ENCODE peak calls at places on chromosomes 12 and 14, in nine cellular contexts. One of them, this sample, is unnamed.

GRCh38 chr12:121713257-121714155 is 954 bp downstream of the TMEM120B start:
- DNase-seq in lower lobe of right lung: no peak
- DNase-seq in fibroblast of lung: peak
- DNase-seq in lung: no peak
- DNase-seq in IMR-90: peak
- DNase-seq in GM23248: peak
- DNase-seq in ovary: peak
- DNase-seq in endodermal cell: no peak
- DNase-seq in CD8-positive, alpha-beta T cell: no peak
- DNase-seq in this sample: no peak

GRCh38 chr14:93994919-93995682 is 2.0 kb upstream of the CCDC197 start:
- DNase-seq in fibroblast of lung: peak
- DNase-seq in ovary: no peak
- DNase-seq in CD8-positive, alpha-beta T cell: peak
- DNase-seq in lung: peak
- DNase-seq in IMR-90: peak
- DNase-seq in lower lobe of right lung: no peak
- DNase-seq in endodermal cell: peak
- DNase-seq in GM23248: peak
- DNase-seq in this sample: peak

GRCh38 chr12:92070864-92071445 is 74.7 kb downstream of the BTG1 start:
- DNase-seq in endodermal cell: no peak
- DNase-seq in ovary: no peak
- DNase-seq in IMR-90: peak
- DNase-seq in lung: no peak
- DNase-seq in GM23248: no peak
- DNase-seq in CD8-positive, alpha-beta T cell: no peak
- DNase-seq in fibroblast of lung: peak
- DNase-seq in lower lobe of right lung: no peak
- DNase-seq in this sample: no peak

GRCh38 chr14:20632831-20633771 is 8.4 kb downstream of the OR6S1 start:
- DNase-seq in ovary: no peak
- DNase-seq in GM23248: peak
- DNase-seq in fibroblast of lung: peak
- DNase-seq in lower lobe of right lung: no peak
- DNase-seq in endodermal cell: peak
- DNase-seq in CD8-positive, alpha-beta T cell: peak
- DNase-seq in IMR-90: peak
- DNase-seq in lung: peak
- DNase-seq in this sample: no peak

GRCh38 chr12:120940799-120941198 is 36.6 kb upstream of the SPPL3 start:
- DNase-seq in CD8-positive, alpha-beta T cell: no peak
- DNase-seq in endodermal cell: no peak
- DNase-seq in IMR-90: peak
- DNase-seq in lung: no peak
- DNase-seq in lower lobe of right lung: no peak
- DNase-seq in fibroblast of lung: peak
- DNase-seq in GM23248: peak
- DNase-seq in ovary: no peak
- DNase-seq in this sample: no peak

GRCh38 chr14:82075566-82075965 is 541.9 kb upstream of the SEL1L start:
- DNase-seq in ovary: peak
- DNase-seq in IMR-90: no peak
- DNase-seq in CD8-positive, alpha-beta T cell: no peak
- DNase-seq in fibroblast of lung: no peak
- DNase-seq in lower lobe of right lung: no peak
- DNase-seq in GM23248: peak
- DNase-seq in endodermal cell: peak
- DNase-seq in lung: no peak
- DNase-seq in this sample: peak

GRCh38 chr12:128682542-128683315 is 141.0 kb downstream of the SLC15A4 start:
- DNase-seq in IMR-90: no peak
- DNase-seq in GM23248: no peak
- DNase-seq in ovary: no peak
- DNase-seq in CD8-positive, alpha-beta T cell: no peak
- DNase-seq in endodermal cell: no peak
- DNase-seq in lung: no peak
- DNase-seq in fibroblast of lung: no peak
- DNase-seq in lower lobe of right lung: no peak
- DNase-seq in this sample: no peak

GRCh38 chr12:39375206-39375808 is 67.6 kb downstream of the KIF21A start:
- DNase-seq in ovary: no peak
- DNase-seq in endodermal cell: peak
- DNase-seq in IMR-90: no peak
- DNase-seq in fibroblast of lung: no peak
- DNase-seq in lower lobe of right lung: no peak
- DNase-seq in lung: no peak
- DNase-seq in CD8-positive, alpha-beta T cell: no peak
- DNase-seq in GM23248: no peak
- DNase-seq in this sample: no peak

GRCh38 chr12:52156757-52157565 is 34.9 kb downstream of the KRT80 start:
- DNase-seq in fibroblast of lung: peak
- DNase-seq in IMR-90: peak
- DNase-seq in CD8-positive, alpha-beta T cell: peak
- DNase-seq in endodermal cell: peak
- DNase-seq in GM23248: peak
- DNase-seq in lower lobe of right lung: peak
- DNase-seq in lung: peak
- DNase-seq in ovary: peak
- DNase-seq in this sample: peak

GRCh38 chr12:120015313-120015712 is 26.3 kb downstream of the BICDL1 start:
- DNase-seq in endodermal cell: no peak
- DNase-seq in lower lobe of right lung: no peak
- DNase-seq in ovary: no peak
- DNase-seq in IMR-90: no peak
- DNase-seq in GM23248: no peak
- DNase-seq in CD8-positive, alpha-beta T cell: peak
- DNase-seq in lung: no peak
- DNase-seq in fibroblast of lung: no peak
- DNase-seq in this sample: no peak

GRCh38 chr14:42214981-42215491 is 608.4 kb downstream of the LRFN5 start:
- DNase-seq in endodermal cell: no peak
- DNase-seq in fibroblast of lung: peak
- DNase-seq in ovary: no peak
- DNase-seq in lung: no peak
- DNase-seq in lower lobe of right lung: no peak
- DNase-seq in IMR-90: peak
- DNase-seq in CD8-positive, alpha-beta T cell: no peak
- DNase-seq in GM23248: peak
- DNase-seq in this sample: no peak

GRCh38 chr12:119652665-119653064 is 15.3 kb upstream of the PRKAB1 start:
- DNase-seq in IMR-90: no peak
- DNase-seq in fibroblast of lung: no peak
- DNase-seq in GM23248: no peak
- DNase-seq in lung: no peak
- DNase-seq in ovary: no peak
- DNase-seq in lower lobe of right lung: no peak
- DNase-seq in CD8-positive, alpha-beta T cell: no peak
- DNase-seq in endodermal cell: no peak
- DNase-seq in this sample: no peak

GRCh38 chr12:22544038-22544979 is at the start of gene C2CD5:
- DNase-seq in fibroblast of lung: peak
- DNase-seq in endodermal cell: peak
- DNase-seq in GM23248: peak
- DNase-seq in CD8-positive, alpha-beta T cell: peak
- DNase-seq in ovary: peak
- DNase-seq in lung: peak
- DNase-seq in IMR-90: peak
- DNase-seq in lower lobe of right lung: peak
- DNase-seq in this sample: peak

GRCh38 chr12:108653082-108653516 is 19.4 kb upstream of the SELPLG start:
- DNase-seq in endodermal cell: peak
- DNase-seq in IMR-90: no peak
- DNase-seq in lower lobe of right lung: no peak
- DNase-seq in lung: no peak
- DNase-seq in CD8-positive, alpha-beta T cell: no peak
- DNase-seq in ovary: no peak
- DNase-seq in GM23248: peak
- DNase-seq in fibroblast of lung: no peak
- DNase-seq in this sample: no peak

GRCh38 chr12:124928912-124929530 is 14.6 kb upstream of the UBC start:
- DNase-seq in lower lobe of right lung: no peak
- DNase-seq in fibroblast of lung: no peak
- DNase-seq in lung: no peak
- DNase-seq in GM23248: no peak
- DNase-seq in ovary: no peak
- DNase-seq in endodermal cell: peak
- DNase-seq in CD8-positive, alpha-beta T cell: no peak
- DNase-seq in IMR-90: no peak
- DNase-seq in this sample: peak
- H3K27ac ChIP-seq in lower lobe of right lung: peak
- H3K27ac ChIP-seq in fibroblast of lung: peak
- H3K27ac ChIP-seq in lung: peak
- H3K27ac ChIP-seq in GM23248: no peak
- H3K27ac ChIP-seq in ovary: no peak
- H3K27ac ChIP-seq in endodermal cell: no peak
- H3K27ac ChIP-seq in CD8-positive, alpha-beta T cell: no peak
- H3K27ac ChIP-seq in IMR-90: no peak
- H3K27ac ChIP-seq in this sample: no peak

DNA sequence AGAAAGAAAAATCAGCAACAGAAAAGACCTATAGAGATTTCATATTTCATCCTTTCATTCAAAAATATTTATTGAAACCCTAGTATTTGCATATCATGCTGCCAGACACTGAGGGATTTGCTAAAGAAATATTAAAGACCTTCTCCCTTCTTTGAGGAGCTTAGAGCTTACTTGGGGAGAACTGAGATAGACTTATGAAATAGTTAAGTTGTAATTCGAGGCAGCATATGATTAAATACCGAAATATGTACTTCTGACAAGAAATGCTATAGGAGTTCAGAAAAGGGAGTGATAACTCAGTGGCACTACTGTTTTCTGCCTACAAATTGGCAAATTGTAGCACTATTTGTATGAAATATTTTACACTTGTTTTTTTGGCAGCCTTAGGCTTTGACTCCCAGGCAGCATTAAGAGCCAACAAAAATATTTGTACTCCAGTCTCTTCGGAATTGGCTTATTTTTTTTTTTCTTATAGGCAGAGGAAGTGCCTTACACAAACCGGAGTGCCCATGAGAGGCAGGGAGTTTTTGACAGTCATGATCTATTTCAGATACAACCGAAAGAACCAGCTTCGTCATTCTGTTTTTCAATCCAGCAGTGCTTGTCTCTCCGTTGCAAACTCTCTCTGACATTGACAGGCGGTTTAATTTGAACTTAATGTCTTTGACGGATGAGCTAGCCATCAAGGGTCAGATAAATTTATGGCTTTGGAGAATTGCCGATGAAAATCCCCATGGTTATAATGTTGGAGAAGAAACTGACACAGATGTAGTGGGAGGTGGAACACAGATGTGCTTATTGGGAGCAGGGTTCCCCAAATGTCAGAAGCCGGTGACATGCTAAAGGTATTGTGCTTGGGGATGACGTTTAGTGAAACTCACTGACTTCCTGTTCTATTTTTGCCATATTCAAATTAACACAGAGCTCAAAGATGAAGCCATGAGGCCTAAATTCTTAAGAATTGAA is 59.4 kb downstream of the PLXNC1 start:
- DNase-seq in IMR-90: no peak
- DNase-seq in GM23248: no peak
- DNase-seq in lung: no peak
- DNase-seq in CD8-positive, alpha-beta T cell: peak
- DNase-seq in fibroblast of lung: peak
- DNase-seq in lower lobe of right lung: no peak
- DNase-seq in endodermal cell: peak
- DNase-seq in ovary: no peak
- DNase-seq in this sample: no peak
- H3K27ac ChIP-seq in IMR-90: no peak
- H3K27ac ChIP-seq in GM23248: no peak
- H3K27ac ChIP-seq in lung: no peak
- H3K27ac ChIP-seq in CD8-positive, alpha-beta T cell: peak
- H3K27ac ChIP-seq in fibroblast of lung: no peak
- H3K27ac ChIP-seq in lower lobe of right lung: peak
- H3K27ac ChIP-seq in endodermal cell: no peak
- H3K27ac ChIP-seq in ovary: peak
- H3K27ac ChIP-seq in this sample: peak

DNA sequence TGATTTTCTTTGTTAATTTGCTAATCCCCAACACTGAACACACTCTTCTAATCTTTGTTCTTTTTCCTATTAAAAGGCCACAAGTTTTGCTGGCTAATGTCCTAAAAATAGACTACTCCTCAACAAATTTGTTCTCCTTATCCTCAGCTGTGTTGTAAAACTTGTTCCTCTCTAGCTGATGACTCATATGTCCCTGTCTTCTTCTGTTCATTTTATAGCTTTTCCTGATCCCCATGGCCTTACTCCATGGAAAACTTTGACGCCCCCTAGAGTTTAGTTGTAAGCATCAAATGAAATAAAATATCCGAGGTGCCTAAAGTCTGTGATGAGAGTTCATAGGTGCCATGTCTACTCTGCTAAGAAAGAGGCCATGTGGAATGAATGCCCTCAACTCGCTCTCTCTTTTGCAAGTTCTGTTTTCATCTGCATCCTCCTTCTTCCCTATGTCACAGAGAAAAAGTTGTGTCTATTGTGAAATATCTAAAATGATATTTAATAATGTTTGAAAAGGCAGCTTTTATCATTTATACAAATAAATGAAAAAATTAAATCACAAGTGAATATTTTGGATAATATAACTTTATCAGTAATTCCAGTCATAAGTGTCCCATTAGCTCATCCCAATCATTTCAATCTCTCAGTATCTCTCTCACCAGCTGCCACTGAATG is 237.9 kb downstream of the IPO8 start:
- DNase-seq in endodermal cell: no peak
- DNase-seq in lung: no peak
- DNase-seq in CD8-positive, alpha-beta T cell: no peak
- DNase-seq in ovary: no peak
- DNase-seq in fibroblast of lung: peak
- DNase-seq in IMR-90: peak
- DNase-seq in lower lobe of right lung: no peak
- DNase-seq in GM23248: peak
- DNase-seq in this sample: no peak
- H3K27ac ChIP-seq in endodermal cell: no peak
- H3K27ac ChIP-seq in lung: peak
- H3K27ac ChIP-seq in CD8-positive, alpha-beta T cell: no peak
- H3K27ac ChIP-seq in ovary: no peak
- H3K27ac ChIP-seq in fibroblast of lung: no peak
- H3K27ac ChIP-seq in IMR-90: no peak
- H3K27ac ChIP-seq in lower lobe of right lung: no peak
- H3K27ac ChIP-seq in GM23248: no peak
- H3K27ac ChIP-seq in this sample: no peak

DNA sequence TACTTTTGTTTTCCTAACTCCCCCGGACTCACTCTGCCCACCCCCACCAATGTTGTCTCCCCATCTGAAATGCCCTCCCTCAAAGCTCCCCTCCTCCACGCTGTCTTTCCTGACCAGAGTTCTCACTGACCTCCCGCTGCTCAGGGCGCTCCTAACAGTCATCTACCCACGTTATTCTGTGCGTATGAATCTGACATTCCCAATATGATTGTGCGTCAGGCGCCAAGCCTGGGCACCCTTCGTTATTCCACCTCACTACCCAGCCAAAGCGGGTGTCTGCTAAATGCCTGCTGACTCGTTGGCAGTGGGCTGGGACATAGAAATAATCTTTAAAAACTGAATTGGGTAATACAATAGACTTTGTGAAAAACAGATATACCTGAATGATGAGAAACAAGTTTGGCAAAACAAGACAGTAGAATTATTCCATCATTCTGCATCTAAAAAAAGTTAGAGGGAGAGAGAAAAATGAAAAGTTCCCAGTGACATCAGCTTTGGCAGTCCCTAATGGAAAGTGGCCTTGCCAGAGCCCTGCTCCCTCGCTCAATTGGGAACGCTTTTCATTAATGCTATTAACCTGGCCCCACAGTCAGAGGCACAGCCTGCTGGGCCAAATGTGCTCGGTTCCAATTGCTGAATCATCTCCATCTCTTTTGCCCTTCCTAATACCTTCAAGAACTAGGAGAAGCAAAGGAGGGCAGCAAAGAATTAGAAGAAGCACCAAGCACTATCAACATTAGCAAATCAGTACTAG is 74.0 kb upstream of the PLXNC1 start:
- DNase-seq in endodermal cell: no peak
- DNase-seq in fibroblast of lung: no peak
- DNase-seq in GM23248: peak
- DNase-seq in CD8-positive, alpha-beta T cell: no peak
- DNase-seq in lower lobe of right lung: no peak
- DNase-seq in lung: no peak
- DNase-seq in IMR-90: no peak
- DNase-seq in ovary: no peak
- DNase-seq in this sample: peak
- H3K27ac ChIP-seq in endodermal cell: no peak
- H3K27ac ChIP-seq in fibroblast of lung: no peak
- H3K27ac ChIP-seq in GM23248: peak
- H3K27ac ChIP-seq in CD8-positive, alpha-beta T cell: no peak
- H3K27ac ChIP-seq in lower lobe of right lung: peak
- H3K27ac ChIP-seq in lung: peak
- H3K27ac ChIP-seq in IMR-90: no peak
- H3K27ac ChIP-seq in ovary: no peak
- H3K27ac ChIP-seq in this sample: peak

This sample was measured in aorta.